ENCODE peak calls at places on chromosome 3, in nine cellular contexts. T is fibroblast of lung, Z is heart right ventricle, R is transverse colon, D is lung, B is RWPE1, C is AG09309, L is spleen, W is A549. Y is an unnamed sample.

GRCh38 chr3:138945646-138946553 is 1.0 kb downstream of the FOXL2 start:
- DNase-seq in T (peak), Z (no peak), R (peak), D (no peak), B (no peak), C (no peak), L (peak), W (peak), Y (no peak)

GRCh38 chr3:89059201-89059600 is 48.2 kb upstream of the EPHA3 start:
- DNase-seq in T (peak), Z (no peak), R (no peak), D (no peak), B (no peak), C (peak), L (no peak), W (no peak), Y (no peak)

GRCh38 chr3:188294823-188295487 is 141.0 kb downstream of the LPP start:
- DNase-seq in T (peak), Z (peak), R (no peak), D (peak), B (peak), C (peak), L (no peak), W (peak), Y (no peak)

GRCh38 chr3:161049683-161050248 is 55.4 kb downstream of the B3GALNT1 start:
- DNase-seq in T (no peak), Z (no peak), R (no peak), D (no peak), B (no peak), C (no peak), L (no peak), W (no peak), Y (no peak)

GRCh38 chr3:145900056-145900829 is 260.7 kb downstream of the PLOD2 start:
- DNase-seq in T (no peak), Z (no peak), R (no peak), D (no peak), B (no peak), C (no peak), L (no peak), W (no peak), Y (no peak)

GRCh38 chr3:143963946-143964345 is 7.7 kb upstream of the DIPK2A start:
- DNase-seq in T (no peak), Z (no peak), R (no peak), D (no peak), B (no peak), C (no peak), L (peak), W (no peak), Y (no peak)

GRCh38 chr3:131819656-131820055 is 215.2 kb downstream of the CPNE4 start:
- DNase-seq in T (no peak), Z (no peak), R (no peak), D (no peak), B (no peak), C (no peak), L (no peak), W (no peak), Y (no peak)

GRCh38 chr3:130014526-130014925 is 40.0 kb downstream of the TRH start:
- DNase-seq in T (peak), Z (no peak), R (no peak), D (no peak), B (no peak), C (peak), L (no peak), W (no peak), Y (no peak)

GRCh38 chr3:193915613-193916012 is 220.3 kb upstream of the HES1 start:
- DNase-seq in T (no peak), Z (no peak), R (no peak), D (no peak), B (no peak), C (no peak), L (no peak), W (no peak), Y (no peak)

GRCh38 chr3:189304465-189305341 is 132.9 kb downstream of the TPRG1 start:
- DNase-seq in T (peak), Z (no peak), R (peak), D (peak), B (peak), C (no peak), L (no peak), W (peak), Y (peak)

GRCh38 chr3:129609591-129610169 is 3.2 kb upstream of the PLXND1 start:
- DNase-seq in T (peak), Z (no peak), R (no peak), D (no peak), B (no peak), C (no peak), L (no peak), W (no peak), Y (no peak)

GRCh38 chr3:170622369-170623159 is 36.7 kb upstream of the SLC7A14 start:
- DNase-seq in T (peak), Z (peak), R (no peak), D (no peak), B (no peak), C (peak), L (no peak), W (no peak), Y (no peak)

GRCh38 chr3:42529463-42529862 is 27.0 kb downstream of the VIPR1 start:
- DNase-seq in T (no peak), Z (no peak), R (no peak), D (no peak), B (no peak), C (no peak), L (no peak), W (no peak), Y (no peak)

GRCh38 chr3:134658555-134658954 is 7.7 kb upstream of the KY start:
- DNase-seq in T (no peak), Z (no peak), R (no peak), D (no peak), B (no peak), C (no peak), L (no peak), W (no peak), Y (no peak)

GRCh38 chr3:4584537-4585249 is 91.5 kb downstream of the ITPR1 start:
- DNase-seq in T (no peak), Z (peak), R (peak), D (no peak), B (no peak), C (no peak), L (no peak), W (no peak), Y (no peak)

GRCh38 chr3:97720417-97720816 is 44.1 kb upstream of the ARL6 start:
- DNase-seq in T (no peak), Z (no peak), R (no peak), D (no peak), B (no peak), C (no peak), L (no peak), W (no peak), Y (no peak)

GRCh38 chr3:187804120-187805106 is 59.1 kb upstream of the BCL6 start:
- DNase-seq in T (no peak), Z (no peak), R (no peak), D (no peak), B (no peak), C (no peak), L (no peak), W (no peak), Y (no peak)

GRCh38 chr3:27323087-27323570 is 46.1 kb downstream of the NEK10 start:
- DNase-seq in T (no peak), Z (no peak), R (no peak), D (no peak), B (no peak), C (no peak), L (no peak), W (no peak), Y (no peak)

GRCh38 chr3:27326949-27327582 is 42.1 kb downstream of the NEK10 start:
- DNase-seq in T (no peak), Z (no peak), R (no peak), D (no peak), B (no peak), C (no peak), L (no peak), W (no peak), Y (no peak)

GRCh38 chr3:27326211-27326948 is 42.8 kb downstream of the NEK10 start:
- DNase-seq in T (peak), Z (peak), R (peak), D (no peak), B (no peak), C (peak), L (no peak), W (no peak), Y (no peak)

GRCh38 chr3:27324695-27325094 is 44.5 kb downstream of the NEK10 start:
- DNase-seq in T (peak), Z (no peak), R (no peak), D (no peak), B (no peak), C (no peak), L (no peak), W (no peak), Y (no peak)

DNA sequence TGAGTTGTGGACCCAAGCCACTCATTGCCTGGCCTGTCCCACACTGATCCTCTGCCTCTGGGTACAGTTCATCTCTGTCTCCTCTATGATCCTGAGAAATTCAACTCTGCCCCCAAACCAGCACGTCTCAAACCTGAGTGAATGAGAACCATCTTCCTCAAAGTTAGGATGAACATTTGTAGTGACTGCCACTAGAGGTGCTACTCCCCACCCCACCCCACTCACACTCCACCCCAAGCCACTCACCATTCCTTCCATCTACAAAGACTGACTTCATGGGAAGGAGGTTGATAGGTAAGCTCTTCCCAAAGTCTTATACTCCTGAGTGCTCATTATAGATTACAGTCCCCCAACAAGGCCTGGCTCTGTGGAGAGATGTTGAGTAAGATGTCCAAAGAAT is 43.8 kb downstream of the NEK10 start:
- DNase-seq in T (no peak), Z (no peak), R (no peak), D (no peak), B (no peak), C (no peak), L (no peak), W (peak), Y (no peak)
- TF ChIP-seq CTCF in T (no peak), Z (no peak), R (no peak), D (no peak), B (no peak), C (no peak), L (no peak), W (no peak), Y (no peak)

GRCh38 chr3:114659109-114660081 is 365.6 kb downstream of the TIGIT start:
- DNase-seq in T (no peak), Z (peak), R (no peak), D (peak), B (no peak), C (no peak), L (no peak), W (no peak), Y (no peak)
- TF ChIP-seq CTCF in T (no peak), Z (peak), R (no peak), D (no peak), B (no peak), C (no peak), L (no peak), W (no peak), Y (no peak)

GRCh38 chr3:16399473-16399872 is 114.0 kb downstream of the RFTN1 start:
- DNase-seq in T (peak), Z (peak), R (no peak), D (peak), B (no peak), C (peak), L (no peak), W (peak), Y (no peak)
- TF ChIP-seq CTCF in T (peak), Z (peak), R (no peak), D (no peak), B (no peak), C (peak), L (no peak), W (no peak), Y (no peak)

GRCh38 chr3:169362261-169362660 is 301.3 kb downstream of the MECOM start:
- DNase-seq in T (peak), Z (no peak), R (peak), D (peak), B (no peak), C (no peak), L (no peak), W (no peak), Y (no peak)

GRCh38 chr3:169367016-169367415 is 296.5 kb downstream of the MECOM start:
- DNase-seq in T (no peak), Z (no peak), R (no peak), D (no peak), B (no peak), C (no peak), L (no peak), W (no peak), Y (no peak)

GRCh38 chr3:169363318-169363717 is 300.2 kb downstream of the MECOM start:
- DNase-seq in T (no peak), Z (no peak), R (peak), D (no peak), B (no peak), C (no peak), L (no peak), W (no peak), Y (no peak)

GRCh38 chr3:169365993-169366915 is 297.3 kb downstream of the MECOM start:
- DNase-seq in T (no peak), Z (no peak), R (no peak), D (no peak), B (no peak), C (no peak), L (no peak), W (no peak), Y (no peak)

DNA sequence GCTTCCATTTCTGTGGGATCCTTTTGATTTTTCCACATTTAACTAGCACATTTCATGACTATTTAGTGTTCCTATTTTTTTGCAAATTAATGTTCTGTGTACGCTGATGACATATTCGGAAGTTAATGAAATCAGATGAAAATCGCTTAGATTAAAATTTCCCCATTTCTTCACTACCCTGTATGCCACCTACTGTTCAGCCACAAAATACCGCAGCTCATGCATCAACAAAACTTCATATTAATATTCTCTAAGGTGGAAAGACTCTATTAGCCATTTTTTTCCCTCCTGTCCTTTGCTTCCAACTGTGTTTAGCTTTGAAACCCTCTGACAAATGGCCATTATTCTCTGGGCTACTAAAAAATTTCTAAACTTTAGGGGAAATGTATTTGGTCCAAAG is 300.6 kb downstream of the MECOM start:
- DNase-seq in T (no peak), Z (no peak), R (no peak), D (no peak), B (no peak), C (no peak), L (no peak), W (no peak), Y (no peak)
- TF ChIP-seq CTCF in T (peak), Z (no peak), R (no peak), D (no peak), B (no peak), C (no peak), L (no peak), W (no peak), Y (no peak)

DNA sequence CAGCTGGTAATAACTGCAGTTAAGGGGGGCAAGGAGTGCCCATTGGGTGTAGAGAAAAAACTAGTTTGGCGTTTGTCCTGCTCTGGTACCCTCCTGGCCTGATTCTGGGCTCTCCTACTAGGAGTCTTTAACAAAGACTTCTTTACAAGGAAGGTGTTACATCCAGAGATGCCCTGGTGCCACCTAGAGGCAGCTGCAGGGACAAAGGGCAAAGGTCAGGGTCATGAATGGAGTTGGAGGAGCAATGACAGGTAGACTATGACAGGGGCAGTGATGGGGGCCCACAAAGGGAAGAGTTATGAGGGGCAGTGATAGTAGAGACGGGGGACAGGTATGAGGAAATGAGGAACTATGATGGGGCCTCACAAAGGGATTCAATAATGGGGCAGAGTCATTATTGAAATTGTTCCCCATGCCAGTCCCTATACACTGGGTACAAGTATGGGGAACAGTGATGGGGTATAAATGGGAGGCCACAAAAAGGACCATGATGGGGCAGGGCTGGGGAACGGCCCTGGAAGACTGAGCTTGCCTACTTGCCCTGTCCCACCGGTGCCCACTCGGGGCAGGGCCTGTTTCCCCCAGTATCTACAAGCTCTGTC is 7.9 kb downstream of the CCDC71 start:
- DNase-seq in T (no peak), Z (no peak), R (peak), D (peak), B (no peak), C (no peak), L (no peak), W (no peak), Y (no peak)
- TF ChIP-seq CTCF in T (peak), Z (peak), R (peak), D (peak), B (peak), C (peak), L (peak), W (peak), Y (no peak)

GRCh38 chr3:37543692-37544091 is 318.0 kb upstream of the CTDSPL start:
- DNase-seq in T (no peak), Z (no peak), R (no peak), D (no peak), B (no peak), C (no peak), L (no peak), W (no peak), Y (no peak)

GRCh38 chr3:37545479-37545878 is 316.2 kb upstream of the CTDSPL start:
- DNase-seq in T (no peak), Z (peak), R (no peak), D (no peak), B (no peak), C (no peak), L (no peak), W (no peak), Y (no peak)

GRCh38 chr3:37544105-37544504 is 317.6 kb upstream of the CTDSPL start:
- DNase-seq in T (no peak), Z (no peak), R (no peak), D (no peak), B (no peak), C (no peak), L (no peak), W (no peak), Y (no peak)

GRCh38 chr3:37546876-37547275 is 314.8 kb upstream of the CTDSPL start:
- DNase-seq in T (peak), Z (peak), R (no peak), D (no peak), B (peak), C (no peak), L (no peak), W (peak), Y (no peak)

DNA sequence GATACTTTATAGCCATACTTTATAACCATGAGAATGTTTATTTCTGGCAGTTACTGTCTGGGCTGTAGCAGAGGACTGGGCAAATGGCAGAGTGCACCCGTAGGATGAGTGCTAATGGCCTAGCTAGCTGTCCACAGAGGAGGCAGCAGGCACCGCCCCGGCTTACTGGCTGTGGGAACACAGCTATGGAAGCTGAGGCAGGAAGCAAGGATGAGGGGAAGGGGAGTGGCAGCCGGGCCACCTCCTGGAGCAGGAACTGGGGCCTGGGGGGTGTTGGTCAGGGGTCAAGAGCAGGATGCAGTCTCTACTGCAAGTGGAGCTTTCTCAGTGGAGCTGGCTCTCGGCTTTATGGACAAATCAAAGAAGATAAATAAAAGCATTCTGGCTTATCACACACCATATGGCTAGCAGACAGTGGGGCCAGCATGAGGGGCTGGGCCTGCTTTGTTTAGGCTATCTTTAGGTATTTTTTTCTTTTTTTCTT is 316.8 kb upstream of the CTDSPL start:
- DNase-seq in T (no peak), Z (no peak), R (no peak), D (no peak), B (no peak), C (no peak), L (peak), W (no peak), Y (no peak)
- TF ChIP-seq CTCF in T (no peak), Z (no peak), R (no peak), D (no peak), B (no peak), C (no peak), L (no peak), W (no peak), Y (no peak)

GRCh38 chr3:39384665-39385000 is 1.5 kb downstream of the SLC25A38 start:
- DNase-seq in T (no peak), Z (no peak), R (no peak), D (no peak), B (no peak), C (no peak), L (no peak), W (no peak), Y (no peak)

GRCh38 chr3:39381432-39381831 is 1.7 kb upstream of the SLC25A38 start:
- DNase-seq in T (no peak), Z (no peak), R (no peak), D (no peak), B (no peak), C (no peak), L (no peak), W (no peak), Y (no peak)

GRCh38 chr3:39383913-39384664 is 919 bp downstream of the SLC25A38 start:
- DNase-seq in T (peak), Z (peak), R (peak), D (peak), B (peak), C (peak), L (peak), W (peak), Y (peak)

GRCh38 chr3:39385456-39386098 is 2.4 kb downstream of the SLC25A38 start:
- DNase-seq in T (no peak), Z (no peak), R (no peak), D (peak), B (no peak), C (no peak), L (no peak), W (no peak), Y (no peak)

GRCh38 chr3:39383190-39383912 is at the start of gene SLC25A38:
- DNase-seq in T (peak), Z (peak), R (peak), D (peak), B (peak), C (peak), L (peak), W (peak), Y (peak)
- TF ChIP-seq CTCF in T (peak), Z (peak), R (peak), D (peak), B (no peak), C (peak), L (peak), W (peak), Y (no peak)

Y was measured in mesothelial cell of epicardium.